ENCODE peak calls at places on chromosomes 1 and 21, in seven cellular contexts. S is NCI-H2107; O is DMS153; T is HT1080; Y is T-helper 1 cell; N is activated naive CD4-positive, alpha-beta T cell; B is RPMI8226. E is an unnamed sample.

GRCh38 chr1:9247894-9248293 is 13.3 kb downstream of the H6PD start:
- DNase-seq in S (no peak), O (no peak), T (no peak), Y (no peak), N (no peak), B (no peak), E (no peak)

GRCh38 chr21:29261555-29262540 is 36.9 kb upstream of the BACH1 start:
- DNase-seq in S (no peak), O (no peak), T (no peak), Y (no peak), N (no peak), B (no peak), E (no peak)

GRCh38 chr1:36323636-36324321 is at the start of gene EVA1B:
- DNase-seq in S (no peak), O (no peak), T (peak; percentile 84), Y (peak; percentile 34), N (no peak), B (peak; percentile 72), E (no peak)

GRCh38 chr21:45248893-45249381 is 38.8 kb downstream of the POFUT2 start:
- DNase-seq in S (peak; percentile 72), O (no peak), T (peak; percentile 11), Y (no peak), N (no peak), B (no peak), E (no peak)

GRCh38 chr1:107326823-107327445 is 186.1 kb downstream of the NTNG1 start:
- DNase-seq in S (no peak), O (no peak), T (peak; percentile 59), Y (no peak), N (no peak), B (peak; percentile 4), E (no peak)

GRCh38 chr1:181352695-181353094 is 130.6 kb upstream of the CACNA1E start:
- DNase-seq in S (no peak), O (no peak), T (no peak), Y (no peak), N (no peak), B (no peak), E (no peak)

GRCh38 chr1:28249013-28249870 is 10.1 kb upstream of the SESN2 start:
- DNase-seq in S (peak; percentile 53), O (peak; percentile 40), T (peak; percentile 74), Y (no peak), N (no peak), B (peak; percentile 82), E (no peak)

GRCh38 chr1:6276765-6277555 is 16.1 kb upstream of the GPR153 start:
- DNase-seq in S (no peak), O (no peak), T (no peak), Y (no peak), N (no peak), B (no peak), E (no peak)

GRCh38 chr1:228100822-228101613 is 2.1 kb downstream of the C1orf35 start:
- DNase-seq in S (no peak), O (no peak), T (no peak), Y (no peak), N (no peak), B (no peak), E (no peak)

GRCh38 chr1:228842094-228842775 is 107.0 kb downstream of the RHOU start:
- DNase-seq in S (no peak), O (no peak), T (peak; percentile 62), Y (no peak), N (no peak), B (no peak), E (no peak)

GRCh38 chr1:161086457-161086856 is 2.9 kb downstream of the NECTIN4 start:
- DNase-seq in S (no peak), O (no peak), T (no peak), Y (no peak), N (no peak), B (no peak), E (no peak)

GRCh38 chr21:39445339-39446269 is at the start of gene LCA5L:
- DNase-seq in S (peak; percentile 89), O (peak; percentile 83), T (peak; percentile 87), Y (peak; percentile 79), N (peak; percentile 75), B (peak; percentile 96), E (peak; percentile 62)

GRCh38 chr1:72371259-72372035 is 89.1 kb upstream of the NEGR1 start:
- DNase-seq in S (no peak), O (no peak), T (no peak), Y (no peak), N (no peak), B (no peak), E (no peak)

GRCh38 chr1:168050307-168050706 is 86.4 kb downstream of the GPR161 start:
- DNase-seq in S (peak; percentile 1), O (no peak), T (no peak), Y (no peak), N (no peak), B (no peak), E (no peak)

GRCh38 chr1:195584870-195585624 is 1023.2 kb downstream of the KCNT2 start:
- DNase-seq in S (no peak), O (no peak), T (peak; percentile 42), Y (no peak), N (no peak), B (no peak), E (no peak)

E was measured in omental fat pad.